ENCODE peak calls at places on chromosomes 3 and 15, in eight cellular contexts. Q is A549; J is germinal center; W is stimulated activated CD4-positive, alpha-beta T cell treated with anti-CD3 and anti-CD28 coated beads, Interleukin-1b, Interleukin-23, amount 100 ng/mL, for 24 hours; O is posterior vena cava; G is mesendoderm; D is stimulated activated CD8-positive, alpha-beta memory T cell treated with anti-CD3 and anti-CD28 coated beads, Interleukin-7, amount 100 ng/mL, for 24 hours; Y is breast epithelium. Z is an unnamed sample.

GRCh38 chr3:48432411-48433371 is 2.8 kb upstream of the PLXNB1 start:
- DNase-seq in Q (no peak), J (no peak), W (no peak), O (peak), G (peak), D (no peak), Y (no peak), Z (peak)

GRCh38 chr3:138914870-138915502 is 32.0 kb downstream of the FOXL2 start:
- DNase-seq in Q (peak), J (no peak), W (no peak), O (no peak), G (peak), D (no peak), Y (no peak), Z (no peak)

GRCh38 chr3:149443545-149443912 is 31.0 kb upstream of the TM4SF4 start:
- DNase-seq in Q (no peak), J (no peak), W (no peak), O (no peak), G (no peak), D (no peak), Y (no peak), Z (no peak)

GRCh38 chr3:184724662-184725061 is 12.8 kb upstream of the MAGEF1 start:
- DNase-seq in Q (no peak), J (no peak), W (no peak), O (no peak), G (no peak), D (no peak), Y (no peak), Z (no peak)

GRCh38 chr15:62658498-62658897 is 384.0 kb upstream of the TPM1 start:
- DNase-seq in Q (no peak), J (no peak), W (no peak), O (no peak), G (peak), D (no peak), Y (no peak), Z (no peak)

GRCh38 chr3:193656445-193656844 is 63.4 kb downstream of the OPA1 start:
- DNase-seq in Q (no peak), J (no peak), W (no peak), O (no peak), G (no peak), D (no peak), Y (no peak), Z (no peak)

GRCh38 chr3:33915796-33916589 is 117.6 kb downstream of the PDCD6IP start:
- DNase-seq in Q (peak), J (peak), W (no peak), O (no peak), G (peak), D (no peak), Y (no peak), Z (peak)

GRCh38 chr3:61530355-61530754 is 31.0 kb upstream of the PTPRG start:
- DNase-seq in Q (no peak), J (no peak), W (no peak), O (no peak), G (peak), D (no peak), Y (no peak), Z (peak)

GRCh38 chr15:63502843-63503738 is 1.3 kb upstream of the USP3 start:
- DNase-seq in Q (peak), J (peak), W (peak), O (peak), G (peak), D (peak), Y (peak), Z (peak)

GRCh38 chr3:85760342-85760741 is 801.6 kb downstream of the CADM2 start:
- DNase-seq in Q (no peak), J (no peak), W (no peak), O (no peak), G (no peak), D (no peak), Y (no peak), Z (no peak)

GRCh38 chr3:64109438-64109837 is 86.1 kb upstream of the PSMD6 start:
- DNase-seq in Q (no peak), J (no peak), W (no peak), O (no peak), G (peak), D (no peak), Y (no peak), Z (peak)

GRCh38 chr3:127680146-127680661 is 7.5 kb downstream of the ABTB1 start:
- DNase-seq in Q (no peak), J (no peak), W (no peak), O (peak), G (no peak), D (no peak), Y (no peak), Z (peak)